ENCODE peak calls at places on chromosomes 11 and 22, in four cellular contexts. One of them, this sample, is unnamed.

GRCh38 chr11:30128269-30128932 is 102.4 kb upstream of the FSHB start:
- DNase-seq in suprapubic skin: no peak
- DNase-seq in esophagus squamous epithelium: no peak
- DNase-seq in thyroid gland: no peak
- DNase-seq in this sample: no peak

GRCh38 chr11:128235958-128236357 is 351.4 kb downstream of the ETS1 start:
- DNase-seq in suprapubic skin: no peak
- DNase-seq in esophagus squamous epithelium: no peak
- DNase-seq in thyroid gland: peak
- DNase-seq in this sample: no peak

GRCh38 chr11:13966486-13966885 is 4.0 kb downstream of the SPON1 start:
- DNase-seq in suprapubic skin: no peak
- DNase-seq in esophagus squamous epithelium: no peak
- DNase-seq in thyroid gland: no peak
- DNase-seq in this sample: no peak

GRCh38 chr22:49209452-49210195 is 618.0 kb downstream of the BRD1 start:
- DNase-seq in suprapubic skin: peak
- DNase-seq in esophagus squamous epithelium: no peak
- DNase-seq in thyroid gland: no peak
- DNase-seq in this sample: no peak

GRCh38 chr11:2386591-2386990 is 9.5 kb downstream of the CD81 start:
- DNase-seq in suprapubic skin: no peak
- DNase-seq in esophagus squamous epithelium: no peak
- DNase-seq in thyroid gland: no peak
- DNase-seq in this sample: no peak

GRCh38 chr11:115990004-115990447 is 485.8 kb upstream of the CADM1 start:
- DNase-seq in suprapubic skin: no peak
- DNase-seq in esophagus squamous epithelium: no peak
- DNase-seq in thyroid gland: peak
- DNase-seq in this sample: no peak

GRCh38 chr22:30733081-30733680 is 38.5 kb downstream of the OSBP2 start:
- DNase-seq in suprapubic skin: peak
- DNase-seq in esophagus squamous epithelium: no peak
- DNase-seq in thyroid gland: no peak
- DNase-seq in this sample: no peak

GRCh38 chr11:2369896-2370295 is 7.2 kb upstream of the CD81 start:
- DNase-seq in suprapubic skin: no peak
- DNase-seq in esophagus squamous epithelium: no peak
- DNase-seq in thyroid gland: no peak
- DNase-seq in this sample: no peak

GRCh38 chr11:15625691-15626090 is 511.0 kb downstream of the INSC start:
- DNase-seq in suprapubic skin: no peak
- DNase-seq in esophagus squamous epithelium: no peak
- DNase-seq in thyroid gland: no peak
- DNase-seq in this sample: no peak

GRCh38 chr11:70490208-70490607 is 91.9 kb downstream of the CTTN start:
- DNase-seq in suprapubic skin: no peak
- DNase-seq in esophagus squamous epithelium: no peak
- DNase-seq in thyroid gland: no peak
- DNase-seq in this sample: no peak

DNA sequence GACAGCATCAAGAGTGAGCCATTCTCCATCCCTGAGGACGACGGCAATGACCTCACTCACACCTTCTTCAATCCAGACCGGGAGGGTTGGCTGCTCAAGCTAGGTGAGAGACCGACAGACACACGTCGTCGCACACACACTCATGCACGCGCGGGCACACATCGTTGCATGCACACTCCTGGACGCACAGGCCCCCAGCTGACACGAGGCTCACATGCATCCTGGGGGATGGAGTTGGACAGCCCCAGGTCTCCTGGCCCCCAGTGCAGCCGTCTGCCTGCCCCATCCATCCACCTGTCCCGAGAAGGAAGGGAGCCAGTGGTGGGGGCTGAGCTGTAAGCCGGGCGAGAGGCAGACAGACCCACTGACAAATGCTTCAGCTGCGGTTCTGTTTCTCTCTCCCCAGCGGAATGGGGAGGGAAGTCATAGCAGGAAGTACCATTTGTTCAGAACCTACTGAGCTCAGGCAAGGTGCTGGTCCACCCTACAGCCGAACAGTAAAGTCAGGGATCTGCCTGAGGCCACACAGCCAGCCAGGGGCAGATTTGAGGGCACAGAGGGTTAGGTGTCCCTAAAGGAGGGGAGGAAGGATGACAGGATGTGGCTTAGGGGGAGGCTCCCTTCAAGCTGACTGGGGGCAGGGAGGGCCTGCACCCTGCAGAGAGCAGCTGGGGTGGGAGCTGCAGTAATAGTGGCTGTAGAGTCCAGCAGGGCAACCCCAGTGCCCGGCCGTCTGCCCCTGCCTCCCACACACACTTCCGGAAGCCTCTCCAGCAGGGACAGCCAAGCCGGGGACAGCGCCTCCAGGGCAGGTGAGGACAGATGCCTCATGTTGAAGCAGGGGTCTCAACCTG is 27.1 kb downstream of the CYTH4 start:
- DNase-seq in suprapubic skin: no peak
- DNase-seq in esophagus squamous epithelium: no peak
- DNase-seq in thyroid gland: no peak
- DNase-seq in this sample: no peak
- TF ChIP-seq POLR2A in suprapubic skin: no peak
- TF ChIP-seq POLR2A in esophagus squamous epithelium: no peak
- TF ChIP-seq POLR2A in thyroid gland: no peak
- TF ChIP-seq POLR2A in this sample: no peak

GRCh38 chr22:41448189-41448808 is 1.7 kb upstream of the TOB2 start:
- DNase-seq in suprapubic skin: peak
- DNase-seq in esophagus squamous epithelium: peak
- DNase-seq in thyroid gland: peak
- DNase-seq in this sample: peak
- TF ChIP-seq POLR2A in suprapubic skin: peak
- TF ChIP-seq POLR2A in esophagus squamous epithelium: peak
- TF ChIP-seq POLR2A in thyroid gland: peak
- TF ChIP-seq POLR2A in this sample: no peak

DNA sequence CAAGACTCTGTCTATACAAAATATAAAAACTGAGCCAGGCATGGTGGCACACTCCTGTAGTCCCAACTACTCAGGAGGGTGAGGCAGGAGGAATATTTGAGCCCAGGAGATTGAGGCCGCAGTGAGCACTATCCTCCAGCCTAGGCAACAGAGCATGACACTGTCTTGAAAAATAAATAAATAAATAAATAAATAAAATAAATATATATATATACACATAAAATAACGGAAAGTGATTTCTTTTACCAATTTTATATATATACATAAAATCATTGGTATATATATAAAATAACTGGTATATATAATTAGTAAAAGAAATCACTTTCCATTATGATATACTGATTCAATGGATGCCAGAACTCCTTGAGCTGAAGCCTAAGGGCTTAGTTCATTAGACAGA is 91.8 kb downstream of the MRTFA start:
- DNase-seq in suprapubic skin: no peak
- DNase-seq in esophagus squamous epithelium: no peak
- DNase-seq in thyroid gland: no peak
- DNase-seq in this sample: no peak
- TF ChIP-seq POLR2A in suprapubic skin: no peak
- TF ChIP-seq POLR2A in esophagus squamous epithelium: no peak
- TF ChIP-seq POLR2A in thyroid gland: no peak
- TF ChIP-seq POLR2A in this sample: no peak

GRCh38 chr11:126263489-126263888 is 5.2 kb downstream of the SRPRA start:
- DNase-seq in suprapubic skin: no peak
- DNase-seq in esophagus squamous epithelium: no peak
- DNase-seq in thyroid gland: no peak
- DNase-seq in this sample: no peak

GRCh38 chr11:126257764-126258163 is 10.9 kb downstream of the SRPRA start:
- DNase-seq in suprapubic skin: no peak
- DNase-seq in esophagus squamous epithelium: no peak
- DNase-seq in thyroid gland: no peak
- DNase-seq in this sample: no peak

GRCh38 chr11:126257144-126257543 is 11.6 kb downstream of the SRPRA start:
- DNase-seq in suprapubic skin: no peak
- DNase-seq in esophagus squamous epithelium: no peak
- DNase-seq in thyroid gland: no peak
- DNase-seq in this sample: no peak

GRCh38 chr11:126265801-126266200 is 2.9 kb downstream of the SRPRA start:
- DNase-seq in suprapubic skin: no peak
- DNase-seq in esophagus squamous epithelium: no peak
- DNase-seq in thyroid gland: no peak
- DNase-seq in this sample: no peak

GRCh38 chr11:126262216-126262615 is 6.5 kb downstream of the SRPRA start:
- DNase-seq in suprapubic skin: no peak
- DNase-seq in esophagus squamous epithelium: no peak
- DNase-seq in thyroid gland: no peak
- DNase-seq in this sample: no peak
- TF ChIP-seq POLR2A in suprapubic skin: no peak
- TF ChIP-seq POLR2A in esophagus squamous epithelium: no peak
- TF ChIP-seq POLR2A in thyroid gland: no peak
- TF ChIP-seq POLR2A in this sample: no peak

DNA sequence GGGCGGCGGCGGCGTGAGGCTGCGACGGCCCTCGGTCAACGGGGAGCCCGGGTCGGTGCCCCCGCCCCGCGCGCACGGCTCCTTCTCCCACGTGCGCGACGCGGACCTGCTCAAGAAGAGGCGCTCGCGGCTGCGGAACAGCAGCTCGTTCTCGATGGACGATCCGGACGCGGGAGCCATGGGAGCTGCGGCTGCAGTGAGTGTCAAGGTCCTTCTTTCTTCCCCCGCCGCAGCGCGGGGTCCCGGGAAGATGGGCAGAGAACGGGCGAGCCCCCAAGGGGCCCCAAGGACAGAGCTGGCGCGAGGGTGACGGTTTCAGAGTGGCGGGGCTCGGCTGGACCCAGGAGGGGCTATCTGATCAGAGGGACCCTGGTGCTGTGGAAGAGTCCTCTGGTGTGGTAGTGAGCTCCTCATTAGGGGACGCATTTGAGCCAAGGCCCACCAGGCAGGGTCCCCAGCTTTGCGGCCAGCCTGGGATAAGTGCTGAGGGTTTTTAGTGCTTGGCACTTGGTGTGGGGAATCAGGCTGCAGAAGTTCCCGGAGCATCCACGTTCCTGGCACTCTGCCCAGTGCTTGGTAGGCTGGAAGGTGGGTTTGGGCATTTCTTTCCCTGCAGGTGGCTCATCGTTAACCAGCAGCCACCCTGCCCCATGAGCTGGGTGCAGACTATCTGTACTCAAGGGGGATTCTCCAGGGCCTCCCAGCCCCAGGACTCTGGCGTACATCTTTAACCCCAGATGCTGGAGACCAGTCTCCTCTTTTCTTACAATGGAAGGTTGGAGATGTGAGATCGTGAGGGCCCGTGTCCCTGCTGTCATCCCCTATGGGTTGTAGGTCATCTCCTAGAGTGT is 9.8 kb downstream of the EHBP1L1 start:
- DNase-seq in suprapubic skin: no peak
- DNase-seq in esophagus squamous epithelium: no peak
- DNase-seq in thyroid gland: no peak
- DNase-seq in this sample: no peak
- TF ChIP-seq POLR2A in suprapubic skin: no peak
- TF ChIP-seq POLR2A in esophagus squamous epithelium: no peak
- TF ChIP-seq POLR2A in thyroid gland: no peak
- TF ChIP-seq POLR2A in this sample: no peak

This sample was measured in lower leg skin.